ENCODE peak calls at places on chromosomes 5 and 9, in four cellular contexts. Z is DND-41; D is CD4-positive, alpha-beta memory T cell; E is coronary artery. T is an unnamed sample.
A peak's percentile ranks its signal among the peaks of the same experiment; 100 is the strongest.

GRCh38 chr5:88824892-88825781 is 57.8 kb downstream of the MEF2C start:
- DNase-seq in Z (no peak), D (no peak), E (no peak), T (no peak)

GRCh38 chr5:170273968-170274710 is 23.4 kb downstream of the LCP2 start:
- DNase-seq in Z (peak; percentile 49), D (peak; percentile 57), E (no peak), T (peak; percentile 44)

GRCh38 chr5:61626639-61627282 is 294.7 kb downstream of the ZSWIM6 start:
- DNase-seq in Z (no peak), D (no peak), E (no peak), T (no peak)

GRCh38 chr5:172095368-172095960 is 89.0 kb upstream of the FBXW11 start:
- DNase-seq in Z (no peak), D (no peak), E (no peak), T (no peak)

GRCh38 chr5:73591698-73592501 is 26.4 kb downstream of the UTP15 start:
- DNase-seq in Z (no peak), D (no peak), E (no peak), T (no peak)

GRCh38 chr5:91141642-91142041 is 241.5 kb downstream of the ARRDC3 start:
- DNase-seq in Z (no peak), D (no peak), E (no peak), T (no peak)

GRCh38 chr9:121498487-121499176 is 1.0 kb downstream of the GGTA1 start:
- DNase-seq in Z (no peak), D (no peak), E (no peak), T (no peak)

GRCh38 chr5:173736374-173736773 is 119.9 kb upstream of the BOD1 start:
- DNase-seq in Z (peak; percentile 23), D (no peak), E (no peak), T (no peak)

GRCh38 chr9:99823392-99824377 is 2.0 kb downstream of the NR4A3 start:
- DNase-seq in Z (no peak), D (peak; percentile 41), E (peak; percentile 79), T (peak; percentile 19)

GRCh38 chr9:2271426-2271825 is 256.3 kb downstream of the SMARCA2 start:
- DNase-seq in Z (peak; percentile 24), D (no peak), E (no peak), T (no peak)

GRCh38 chr5:10623305-10623910 is 59.5 kb downstream of the ANKRD33B start:
- DNase-seq in Z (no peak), D (no peak), E (no peak), T (no peak)

GRCh38 chr9:93141771-93142483 is 7.9 kb upstream of the NINJ1 start:
- DNase-seq in Z (no peak), D (no peak), E (no peak), T (no peak)

GRCh38 chr9:16026886-16027285 is 474.0 kb downstream of the CCDC171 start:
- DNase-seq in Z (no peak), D (no peak), E (no peak), T (no peak)

GRCh38 chr5:22780756-22781155 is 72.4 kb downstream of the CDH12 start:
- DNase-seq in Z (no peak), D (no peak), E (no peak), T (no peak)

GRCh38 chr9:129489838-129490582 is 130.9 kb downstream of the C9orf50 start:
- DNase-seq in Z (peak; percentile 24), D (peak; percentile 72), E (no peak), T (peak; percentile 61)

GRCh38 chr9:70563437-70564204 is 149.2 kb upstream of the KLF9 start:
- DNase-seq in Z (peak; percentile 44), D (peak; percentile 56), E (no peak), T (peak; percentile 26)

GRCh38 chr9:113594484-113595299 is 131.2 kb downstream of the RGS3 start:
- DNase-seq in Z (no peak), D (no peak), E (no peak), T (no peak)

GRCh38 chr5:178078197-178078995 is 34.9 kb upstream of the N4BP3 start:
- DNase-seq in Z (no peak), D (no peak), E (no peak), T (no peak)

GRCh38 chr5:83471405-83472212 is at the start of gene VCAN:
- DNase-seq in Z (no peak), D (no peak), E (peak; percentile 90), T (no peak)

GRCh38 chr5:72878854-72879253 is 62.4 kb downstream of the TNPO1 start:
- DNase-seq in Z (no peak), D (no peak), E (no peak), T (no peak)

GRCh38 chr9:93662952-93663572 is 86.7 kb downstream of the PHF2 start:
- DNase-seq in Z (no peak), D (no peak), E (no peak), T (no peak)

GRCh38 chr9:134851015-134851414 is 29.6 kb upstream of the FCN2 start:
- DNase-seq in Z (no peak), D (no peak), E (no peak), T (no peak)

GRCh38 chr5:153742071-153742470 is 251.6 kb downstream of the GRIA1 start:
- DNase-seq in Z (no peak), D (no peak), E (no peak), T (no peak)

GRCh38 chr9:136808781-136809158 is 1.0 kb downstream of the RABL6 start:
- DNase-seq in Z (no peak), D (no peak), E (no peak), T (no peak)
- H3K27ac ChIP-seq in Z (peak overlapping the region; percentile 61), D (peak overlapping the region; percentile 83), E (no peak overlapping the region), T (no peak overlapping the region)

DNA sequence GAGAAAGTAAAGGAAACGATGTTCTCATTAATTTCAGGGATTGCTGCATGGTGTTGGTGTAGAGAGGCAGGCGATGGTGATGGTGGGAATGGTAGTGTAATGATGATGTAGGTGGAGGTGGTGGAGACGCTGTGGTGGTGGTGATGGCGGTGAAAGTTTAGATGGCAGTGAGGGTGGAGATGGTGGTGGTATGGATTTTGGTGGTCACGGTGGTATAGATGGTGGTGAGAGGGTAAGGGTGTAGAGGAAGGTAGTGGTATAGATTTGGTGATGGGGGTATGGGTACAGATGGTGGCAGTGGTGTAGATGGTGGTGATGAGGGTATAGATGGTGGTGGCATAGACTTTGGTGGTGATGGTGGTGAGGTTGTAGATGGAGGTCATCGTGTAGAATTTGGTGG is 179.2 kb upstream of the OTULINL start:
- DNase-seq in Z (no peak), D (no peak), E (no peak), T (no peak)
- H3K27ac ChIP-seq in Z (no peak overlapping the region), D (no peak overlapping the region), E (no peak overlapping the region), T (no peak overlapping the region)

DNA sequence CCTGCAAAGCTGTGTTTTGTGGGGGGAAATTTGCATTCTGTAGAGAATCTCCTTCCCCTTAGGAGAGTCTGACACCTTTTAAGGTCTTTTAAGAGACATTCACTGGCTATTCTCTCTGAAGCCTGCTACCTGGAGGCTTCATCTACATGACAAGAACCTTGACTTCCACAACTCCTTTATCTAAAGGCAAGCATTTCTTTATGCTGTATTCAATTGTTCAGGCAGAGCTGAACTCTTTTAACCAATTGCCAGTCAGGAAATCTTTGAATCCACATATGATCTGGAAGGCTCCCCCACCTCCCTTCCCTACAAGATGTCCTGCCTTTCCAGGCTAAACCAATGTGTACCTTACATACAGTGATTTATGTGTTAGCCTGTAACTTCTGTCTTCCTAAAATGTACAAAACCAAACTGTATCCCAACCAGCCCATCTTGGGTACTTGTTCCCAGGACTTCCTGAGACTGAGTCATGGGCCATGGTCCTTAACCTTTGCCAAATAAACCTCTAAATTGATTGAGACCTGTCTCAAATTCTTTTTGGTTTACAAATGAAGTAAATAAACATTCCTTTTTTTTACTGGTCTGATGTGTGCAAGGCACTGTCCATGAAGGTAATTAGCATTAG is 9.9 kb downstream of the C9orf85 start:
- DNase-seq in Z (no peak), D (no peak), E (no peak), T (no peak)
- H3K27ac ChIP-seq in Z (no peak overlapping the region), D (no peak overlapping the region), E (no peak overlapping the region), T (no peak overlapping the region)

GRCh38 chr9:4742246-4742645 is 1.2 kb upstream of the AK3 start:
- DNase-seq in Z (no peak), D (no peak), E (no peak), T (no peak)
- H3K27ac ChIP-seq in Z (no peak overlapping the region), D (no peak overlapping the region), E (peak overlapping the region; percentile 97), T (no peak overlapping the region)

GRCh38 chr5:156647034-156647451 is 203.1 kb upstream of the PPP1R2B start:
- DNase-seq in Z (no peak), D (no peak), E (no peak), T (no peak)
- H3K27ac ChIP-seq in Z (no peak overlapping the region), D (no peak overlapping the region), E (peak overlapping the region; percentile 87), T (no peak overlapping the region)

T was measured in CD4-positive, alpha-beta T cell.